ENCODE peak calls at places on chromosomes 6 and 20, in ten cellular contexts. T is NCI-H345, O is heart right ventricle, D is fibroblast of lung, G is amniotic stem cell, F is HCEC 1CT, H is ELF-1, R is sciatic nerve, X is cardiac fibroblast, M is substantia nigra. B is an unnamed sample.

GRCh38 chr6:22149501-22150490 is 147.0 kb downstream of the PRL start:
- DNase-seq in T (peak), O (peak), D (peak), G (no peak), F (no peak), H (no peak), R (no peak), X (peak), M (peak), B (no peak)

GRCh38 chr20:53502820-53503219 is 90.8 kb downstream of the ZNF217 start:
- DNase-seq in T (no peak), O (no peak), D (no peak), G (no peak), F (no peak), H (peak), R (no peak), X (no peak), M (no peak), B (no peak)

GRCh38 chr6:149277621-149278020 is 39.9 kb upstream of the TAB2 start:
- DNase-seq in T (no peak), O (no peak), D (no peak), G (no peak), F (no peak), H (no peak), R (no peak), X (no peak), M (no peak), B (no peak)

GRCh38 chr6:110491644-110492317 is 15.4 kb upstream of the SLC22A16 start:
- DNase-seq in T (no peak), O (no peak), D (peak), G (no peak), F (peak), H (no peak), R (no peak), X (peak), M (no peak), B (no peak)

GRCh38 chr6:145139451-145139850 is 595.9 kb downstream of the EPM2A start:
- DNase-seq in T (peak), O (no peak), D (peak), G (no peak), F (peak), H (no peak), R (no peak), X (no peak), M (no peak), B (no peak)

GRCh38 chr20:19275630-19276071 is 63.2 kb downstream of the SLC24A3 start:
- DNase-seq in T (peak), O (peak), D (peak), G (no peak), F (peak), H (no peak), R (peak), X (peak), M (peak), B (no peak)

GRCh38 chr20:957544-957943 is 41.4 kb upstream of the ANGPT4 start:
- DNase-seq in T (no peak), O (no peak), D (no peak), G (no peak), F (no peak), H (no peak), R (no peak), X (peak), M (no peak), B (no peak)

GRCh38 chr6:133923938-133924593 is 29.0 kb upstream of the TBPL1 start:
- DNase-seq in T (peak), O (peak), D (peak), G (peak), F (peak), H (peak), R (peak), X (peak), M (peak), B (no peak)